ENCODE peak calls at places on chromosomes 6 and 20, in eight cellular contexts. One of them, this sample, is unnamed. For H3K27me3, the result is how much of the 10 kb centered on the place peaks cover.

GRCh38 chr6:133568970-133569889 is 319.7 kb upstream of the TCF21 start:
- DNase-seq in fibroblast of lung: peak
- DNase-seq in small intestine: peak
- DNase-seq in lower lobe of right lung: no peak
- DNase-seq in IMR-90: peak
- DNase-seq in H9: peak
- DNase-seq in adipocyte: peak
- DNase-seq in pancreas: no peak
- DNase-seq in this sample: no peak

GRCh38 chr20:13285408-13285807 is 64.3 kb downstream of the ISM1 start:
- DNase-seq in fibroblast of lung: no peak
- DNase-seq in small intestine: no peak
- DNase-seq in lower lobe of right lung: no peak
- DNase-seq in IMR-90: no peak
- DNase-seq in H9: no peak
- DNase-seq in adipocyte: no peak
- DNase-seq in pancreas: no peak
- DNase-seq in this sample: no peak

GRCh38 chr20:18007534-18008292 is 38.9 kb downstream of the MGME1 start:
- DNase-seq in fibroblast of lung: no peak
- DNase-seq in small intestine: no peak
- DNase-seq in lower lobe of right lung: no peak
- DNase-seq in IMR-90: no peak
- DNase-seq in H9: no peak
- DNase-seq in adipocyte: no peak
- DNase-seq in pancreas: peak
- DNase-seq in this sample: peak

GRCh38 chr6:105301756-105302616 is 100.9 kb downstream of the PREP start:
- DNase-seq in fibroblast of lung: no peak
- DNase-seq in small intestine: no peak
- DNase-seq in lower lobe of right lung: no peak
- DNase-seq in IMR-90: no peak
- DNase-seq in H9: no peak
- DNase-seq in adipocyte: no peak
- DNase-seq in pancreas: no peak
- DNase-seq in this sample: no peak

GRCh38 chr6:11366934-11367637 is 134.6 kb upstream of the NEDD9 start:
- DNase-seq in fibroblast of lung: peak
- DNase-seq in small intestine: no peak
- DNase-seq in lower lobe of right lung: no peak
- DNase-seq in IMR-90: no peak
- DNase-seq in H9: no peak
- DNase-seq in adipocyte: peak
- DNase-seq in pancreas: no peak
- DNase-seq in this sample: no peak

GRCh38 chr6:164014716-164015484 is 600.4 kb downstream of the QKI start:
- DNase-seq in fibroblast of lung: no peak
- DNase-seq in small intestine: no peak
- DNase-seq in lower lobe of right lung: no peak
- DNase-seq in IMR-90: no peak
- DNase-seq in H9: no peak
- DNase-seq in adipocyte: no peak
- DNase-seq in pancreas: no peak
- DNase-seq in this sample: no peak

GRCh38 chr6:37029249-37029959 is 23.9 kb downstream of the FGD2 start:
- DNase-seq in fibroblast of lung: peak
- DNase-seq in small intestine: peak
- DNase-seq in lower lobe of right lung: peak
- DNase-seq in IMR-90: peak
- DNase-seq in H9: peak
- DNase-seq in adipocyte: peak
- DNase-seq in pancreas: peak
- DNase-seq in this sample: peak

GRCh38 chr6:150118208-150118607 is 24.6 kb upstream of the PPP1R14C start:
- DNase-seq in fibroblast of lung: no peak
- DNase-seq in small intestine: no peak
- DNase-seq in lower lobe of right lung: no peak
- DNase-seq in IMR-90: no peak
- DNase-seq in H9: no peak
- DNase-seq in adipocyte: no peak
- DNase-seq in pancreas: no peak
- DNase-seq in this sample: no peak

GRCh38 chr6:69308584-69308983 is 488.2 kb downstream of the LMBRD1 start:
- DNase-seq in fibroblast of lung: no peak
- DNase-seq in small intestine: no peak
- DNase-seq in lower lobe of right lung: no peak
- DNase-seq in IMR-90: no peak
- DNase-seq in H9: no peak
- DNase-seq in adipocyte: no peak
- DNase-seq in pancreas: no peak
- DNase-seq in this sample: no peak

GRCh38 chr20:8735014-8735413 is 333.9 kb upstream of the PLCB4 start:
- DNase-seq in fibroblast of lung: no peak
- DNase-seq in small intestine: no peak
- DNase-seq in lower lobe of right lung: no peak
- DNase-seq in IMR-90: no peak
- DNase-seq in H9: no peak
- DNase-seq in adipocyte: no peak
- DNase-seq in pancreas: no peak
- DNase-seq in this sample: no peak

GRCh38 chr6:74715362-74716068 is 490.3 kb downstream of the COL12A1 start:
- DNase-seq in fibroblast of lung: peak
- DNase-seq in small intestine: no peak
- DNase-seq in lower lobe of right lung: no peak
- DNase-seq in IMR-90: peak
- DNase-seq in H9: no peak
- DNase-seq in adipocyte: peak
- DNase-seq in pancreas: no peak
- DNase-seq in this sample: no peak

GRCh38 chr20:50487397-50487796 is 22.8 kb upstream of the PTPN1 start:
- DNase-seq in fibroblast of lung: no peak
- DNase-seq in small intestine: no peak
- DNase-seq in lower lobe of right lung: no peak
- DNase-seq in IMR-90: no peak
- DNase-seq in H9: no peak
- DNase-seq in adipocyte: no peak
- DNase-seq in pancreas: no peak
- DNase-seq in this sample: no peak

GRCh38 chr20:63645218-63645617 is 8.0 kb downstream of the STMN3 start:
- DNase-seq in fibroblast of lung: no peak
- DNase-seq in small intestine: no peak
- DNase-seq in lower lobe of right lung: no peak
- DNase-seq in IMR-90: no peak
- DNase-seq in H9: no peak
- DNase-seq in adipocyte: no peak
- DNase-seq in pancreas: no peak
- DNase-seq in this sample: no peak

GRCh38 chr6:166697113-166697512 is 70.1 kb upstream of the RPS6KA2 start:
- DNase-seq in fibroblast of lung: no peak
- DNase-seq in small intestine: no peak
- DNase-seq in lower lobe of right lung: no peak
- DNase-seq in IMR-90: no peak
- DNase-seq in H9: no peak
- DNase-seq in adipocyte: no peak
- DNase-seq in pancreas: no peak
- DNase-seq in this sample: no peak

GRCh38 chr6:110002676-110003075 is 24.6 kb downstream of the GPR6 start:
- DNase-seq in fibroblast of lung: no peak
- DNase-seq in small intestine: no peak
- DNase-seq in lower lobe of right lung: no peak
- DNase-seq in IMR-90: no peak
- DNase-seq in H9: no peak
- DNase-seq in adipocyte: no peak
- DNase-seq in pancreas: no peak
- DNase-seq in this sample: no peak

GRCh38 chr20:59382326-59382725 is 81.9 kb downstream of the EDN3 start:
- DNase-seq in fibroblast of lung: no peak
- DNase-seq in small intestine: no peak
- DNase-seq in lower lobe of right lung: no peak
- DNase-seq in IMR-90: no peak
- DNase-seq in H9: no peak
- DNase-seq in adipocyte: no peak
- DNase-seq in pancreas: no peak
- DNase-seq in this sample: no peak

GRCh38 chr20:45114465-45115385 is at the start of gene WFDC5:
- DNase-seq in fibroblast of lung: no peak
- DNase-seq in small intestine: no peak
- DNase-seq in lower lobe of right lung: no peak
- DNase-seq in IMR-90: no peak
- DNase-seq in H9: no peak
- DNase-seq in adipocyte: no peak
- DNase-seq in pancreas: no peak
- DNase-seq in this sample: no peak

GRCh38 chr20:1465470-1466210 is 1.0 kb downstream of the NSFL1C start:
- DNase-seq in fibroblast of lung: peak
- DNase-seq in small intestine: peak
- DNase-seq in lower lobe of right lung: no peak
- DNase-seq in IMR-90: peak
- DNase-seq in H9: no peak
- DNase-seq in adipocyte: no peak
- DNase-seq in pancreas: no peak
- DNase-seq in this sample: no peak

GRCh38 chr6:38687043-38687353 is 15.9 kb downstream of the GLO1 start:
- DNase-seq in fibroblast of lung: no peak
- DNase-seq in small intestine: peak
- DNase-seq in lower lobe of right lung: no peak
- DNase-seq in IMR-90: no peak
- DNase-seq in H9: no peak
- DNase-seq in adipocyte: no peak
- DNase-seq in pancreas: no peak
- DNase-seq in this sample: no peak
- H3K27me3 ChIP-seq in fibroblast of lung: under half
- H3K27me3 ChIP-seq in small intestine: under half
- H3K27me3 ChIP-seq in lower lobe of right lung: under half
- H3K27me3 ChIP-seq in IMR-90: under half
- H3K27me3 ChIP-seq in H9: under half
- H3K27me3 ChIP-seq in adipocyte: under half
- H3K27me3 ChIP-seq in pancreas: under half
- H3K27me3 ChIP-seq in this sample: under half

GRCh38 chr6:360791-361373 is 30.7 kb upstream of the IRF4 start:
- DNase-seq in fibroblast of lung: no peak
- DNase-seq in small intestine: no peak
- DNase-seq in lower lobe of right lung: peak
- DNase-seq in IMR-90: no peak
- DNase-seq in H9: no peak
- DNase-seq in adipocyte: no peak
- DNase-seq in pancreas: no peak
- DNase-seq in this sample: no peak

GRCh38 chr6:362231-362923 is 29.2 kb upstream of the IRF4 start:
- DNase-seq in fibroblast of lung: no peak
- DNase-seq in small intestine: no peak
- DNase-seq in lower lobe of right lung: no peak
- DNase-seq in IMR-90: no peak
- DNase-seq in H9: no peak
- DNase-seq in adipocyte: no peak
- DNase-seq in pancreas: no peak
- DNase-seq in this sample: no peak

GRCh38 chr6:363291-363690 is 28.3 kb upstream of the IRF4 start:
- DNase-seq in fibroblast of lung: no peak
- DNase-seq in small intestine: no peak
- DNase-seq in lower lobe of right lung: no peak
- DNase-seq in IMR-90: no peak
- DNase-seq in H9: no peak
- DNase-seq in adipocyte: no peak
- DNase-seq in pancreas: no peak
- DNase-seq in this sample: no peak

GRCh38 chr6:362924-363249 is 28.7 kb upstream of the IRF4 start:
- DNase-seq in fibroblast of lung: no peak
- DNase-seq in small intestine: no peak
- DNase-seq in lower lobe of right lung: no peak
- DNase-seq in IMR-90: no peak
- DNase-seq in H9: no peak
- DNase-seq in adipocyte: no peak
- DNase-seq in pancreas: no peak
- DNase-seq in this sample: no peak

GRCh38 chr6:361411-362132 is 30.0 kb upstream of the IRF4 start:
- DNase-seq in fibroblast of lung: no peak
- DNase-seq in small intestine: no peak
- DNase-seq in lower lobe of right lung: no peak
- DNase-seq in IMR-90: no peak
- DNase-seq in H9: no peak
- DNase-seq in adipocyte: no peak
- DNase-seq in pancreas: no peak
- DNase-seq in this sample: no peak
- H3K27me3 ChIP-seq in fibroblast of lung: under half
- H3K27me3 ChIP-seq in small intestine: under half
- H3K27me3 ChIP-seq in lower lobe of right lung: under half
- H3K27me3 ChIP-seq in IMR-90: under half
- H3K27me3 ChIP-seq in H9: under half
- H3K27me3 ChIP-seq in adipocyte: under half
- H3K27me3 ChIP-seq in pancreas: under half
- H3K27me3 ChIP-seq in this sample: under half

DNA sequence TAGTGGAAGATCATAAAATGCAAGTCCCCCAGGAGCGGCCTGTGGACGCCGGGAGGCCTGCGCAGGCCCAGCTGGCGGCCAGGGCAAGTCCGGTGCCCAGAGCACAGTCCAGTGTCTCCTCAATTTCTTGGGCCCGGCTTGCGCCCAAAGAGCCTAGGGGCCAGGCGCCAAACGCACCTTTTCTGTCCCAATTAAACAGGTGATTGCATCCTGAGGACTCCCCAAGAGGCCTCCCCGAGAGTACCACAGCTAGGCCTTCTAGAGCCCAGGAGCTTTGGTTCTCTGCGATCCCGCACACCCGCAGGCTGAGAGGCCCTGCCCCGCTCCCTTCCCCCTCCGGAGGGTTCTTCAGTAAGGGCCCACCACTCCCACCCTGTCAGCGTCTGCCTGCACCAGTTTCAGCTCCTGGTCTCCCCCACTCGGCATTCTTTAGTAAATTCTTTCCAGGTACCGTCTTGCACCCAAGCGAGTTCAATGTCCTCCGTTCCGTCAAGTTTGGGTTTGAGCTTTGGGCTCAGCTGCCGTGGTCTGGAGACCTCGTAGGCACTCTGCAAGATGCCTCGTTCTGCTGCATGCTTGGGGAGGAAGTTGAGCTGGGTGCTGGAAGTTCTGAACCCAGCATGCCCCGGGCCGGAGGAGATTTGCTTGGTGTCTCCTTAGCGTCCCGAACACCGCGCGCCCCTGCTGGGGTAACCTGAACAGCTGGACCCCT is 3.9 kb upstream of the NKX2-2 start:
- DNase-seq in fibroblast of lung: no peak
- DNase-seq in small intestine: no peak
- DNase-seq in lower lobe of right lung: peak
- DNase-seq in IMR-90: no peak
- DNase-seq in H9: peak
- DNase-seq in adipocyte: no peak
- DNase-seq in pancreas: no peak
- DNase-seq in this sample: no peak
- H3K27me3 ChIP-seq in fibroblast of lung: half or more
- H3K27me3 ChIP-seq in small intestine: under half
- H3K27me3 ChIP-seq in lower lobe of right lung: half or more
- H3K27me3 ChIP-seq in IMR-90: half or more
- H3K27me3 ChIP-seq in H9: half or more
- H3K27me3 ChIP-seq in adipocyte: half or more
- H3K27me3 ChIP-seq in pancreas: under half
- H3K27me3 ChIP-seq in this sample: half or more

DNA sequence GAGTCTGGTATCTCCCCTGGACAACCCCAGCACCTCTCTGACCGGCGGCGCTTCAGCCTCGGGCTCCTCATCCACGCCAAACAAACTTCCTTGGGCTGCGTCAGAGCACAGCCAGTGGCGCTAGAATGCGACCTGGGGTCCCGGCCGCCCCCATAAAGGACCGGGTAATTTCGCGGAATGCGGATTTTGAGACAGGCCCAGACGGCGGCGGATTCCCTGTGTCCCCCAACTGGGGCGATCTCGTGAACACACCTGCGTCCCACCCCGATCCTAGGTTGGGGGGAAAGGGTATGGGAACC is 1.6 kb downstream of the FOXP4 start:
- DNase-seq in fibroblast of lung: no peak
- DNase-seq in small intestine: no peak
- DNase-seq in lower lobe of right lung: no peak
- DNase-seq in IMR-90: no peak
- DNase-seq in H9: no peak
- DNase-seq in adipocyte: no peak
- DNase-seq in pancreas: peak
- DNase-seq in this sample: no peak
- H3K27me3 ChIP-seq in fibroblast of lung: under half
- H3K27me3 ChIP-seq in small intestine: under half
- H3K27me3 ChIP-seq in lower lobe of right lung: under half
- H3K27me3 ChIP-seq in IMR-90: under half
- H3K27me3 ChIP-seq in H9: half or more
- H3K27me3 ChIP-seq in adipocyte: under half
- H3K27me3 ChIP-seq in pancreas: under half
- H3K27me3 ChIP-seq in this sample: under half